ENCODE peak calls at places on chromosome 3, in seven cellular contexts. L is sigmoid colon, N is psoas muscle, Y is upper lobe of left lung, R is IMR-90, P is brain microvascular endothelial cell, Z is astrocyte of the spinal cord. J is an unnamed sample.

GRCh38 chr3:111080357-111080937 is 8.8 kb downstream of the NECTIN3 start:
- DNase-seq in L (no peak), N (no peak), Y (no peak), R (peak), P (no peak), Z (peak), J (no peak)

GRCh38 chr3:122094125-122094524 is 39.0 kb downstream of the CD86 start:
- DNase-seq in L (no peak), N (no peak), Y (no peak), R (no peak), P (no peak), Z (no peak), J (no peak)

GRCh38 chr3:60086811-60087210 is 1037.0 kb upstream of the CFAP20DC start:
- DNase-seq in L (no peak), N (no peak), Y (no peak), R (peak), P (peak), Z (peak), J (no peak)

GRCh38 chr3:150528359-150528797 is 17.9 kb downstream of the SERP1 start:
- DNase-seq in L (no peak), N (no peak), Y (no peak), R (peak), P (no peak), Z (peak), J (no peak)

GRCh38 chr3:24765399-24765798 is 270.7 kb upstream of the THRB start:
- DNase-seq in L (no peak), N (no peak), Y (no peak), R (no peak), P (no peak), Z (no peak), J (no peak)

GRCh38 chr3:58952128-58952917 is 97.5 kb downstream of the CFAP20DC start:
- DNase-seq in L (no peak), N (no peak), Y (no peak), R (peak), P (peak), Z (no peak), J (no peak)

GRCh38 chr3:190631295-190631694 is 117.4 kb downstream of the IL1RAP start:
- DNase-seq in L (no peak), N (no peak), Y (no peak), R (no peak), P (no peak), Z (no peak), J (no peak)

GRCh38 chr3:101695779-101696372 is 9.4 kb upstream of the RPL24 start:
- DNase-seq in L (no peak), N (no peak), Y (no peak), R (peak), P (peak), Z (peak), J (peak)

GRCh38 chr3:72082121-72082715 is 297.3 kb upstream of the PROK2 start:
- DNase-seq in L (no peak), N (no peak), Y (peak), R (no peak), P (no peak), Z (no peak), J (no peak)

GRCh38 chr3:172580680-172581079 is 57.5 kb upstream of the TNFSF10 start:
- DNase-seq in L (no peak), N (no peak), Y (no peak), R (no peak), P (no peak), Z (no peak), J (no peak)

GRCh38 chr3:106862067-106862466 is 515.2 kb upstream of the CCDC54 start:
- DNase-seq in L (no peak), N (no peak), Y (no peak), R (peak), P (peak), Z (peak), J (no peak)

GRCh38 chr3:52636673-52637072 is 49.0 kb downstream of the PBRM1 start:
- DNase-seq in L (no peak), N (no peak), Y (peak), R (no peak), P (no peak), Z (no peak), J (no peak)

GRCh38 chr3:37862712-37863551 is 1.3 kb downstream of the CTDSPL start:
- DNase-seq in L (peak), N (peak), Y (peak), R (peak), P (peak), Z (peak), J (no peak)

GRCh38 chr3:46690798-46691197 is 2.7 kb downstream of the ALS2CL start:
- DNase-seq in L (no peak), N (no peak), Y (peak), R (no peak), P (no peak), Z (no peak), J (peak)

GRCh38 chr3:144774897-144775296 is 803.3 kb downstream of the DIPK2A start:
- DNase-seq in L (no peak), N (no peak), Y (no peak), R (no peak), P (no peak), Z (no peak), J (no peak)

GRCh38 chr3:193869221-193870201 is 266.4 kb upstream of the HES1 start:
- DNase-seq in L (peak), N (no peak), Y (no peak), R (peak), P (peak), Z (peak), J (no peak)

DNA sequence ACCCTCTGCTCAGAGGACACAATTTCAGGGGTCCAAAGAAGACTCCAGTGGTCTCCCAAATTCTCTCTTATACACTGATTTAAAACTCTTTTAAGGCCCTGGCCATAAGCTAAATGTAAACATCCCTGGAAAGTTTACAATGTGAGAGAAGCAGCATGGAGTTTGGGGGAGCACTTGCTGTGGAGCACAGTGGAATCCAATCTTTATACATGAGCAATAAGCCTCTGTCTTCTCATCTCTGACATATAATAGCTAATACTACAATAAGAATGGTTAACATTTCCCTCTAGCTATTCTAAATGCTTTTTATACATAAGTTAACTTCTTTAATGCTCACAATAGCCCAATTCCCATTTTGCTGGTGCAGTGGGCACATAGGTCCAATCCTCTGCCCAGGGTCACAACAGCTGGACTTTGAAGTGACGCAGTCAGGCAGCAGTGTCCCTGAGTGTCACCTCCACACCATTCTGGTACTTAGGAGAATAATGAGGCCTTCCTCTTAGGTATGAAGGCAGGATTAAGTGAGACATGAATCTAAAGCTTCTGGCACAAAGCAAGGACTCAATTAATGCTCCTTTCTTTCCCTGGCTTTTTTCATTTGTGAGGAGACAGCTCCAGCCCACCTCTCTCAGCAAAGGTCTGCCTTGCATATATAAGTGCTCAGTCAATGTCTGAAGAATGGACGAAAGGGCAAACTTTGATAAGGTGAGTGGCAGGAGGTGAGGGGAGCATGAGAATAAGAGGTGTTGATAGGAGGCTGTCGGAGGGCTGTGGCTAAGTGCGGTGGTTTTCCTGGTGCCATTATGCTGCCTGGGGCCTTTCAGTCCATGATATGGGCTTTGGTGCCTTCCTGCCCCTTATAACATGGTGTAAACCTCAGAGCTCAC is 26.3 kb downstream of the CCNL1 start:
- DNase-seq in L (no peak), N (no peak), Y (no peak), R (no peak), P (no peak), Z (no peak), J (no peak)
- TF ChIP-seq CTCF in L (no peak), N (no peak), Y (no peak), R (no peak), P (no peak), Z (no peak), J (no peak)

GRCh38 chr3:187361835-187362234 is 6.3 kb upstream of the RTP4 start:
- DNase-seq in L (no peak), N (no peak), Y (no peak), R (no peak), P (no peak), Z (no peak), J (no peak)
- H3K4me3 ChIP-seq in L (no peak), N (no peak), Y (no peak), R (no peak), P (no peak), Z (no peak), J (no peak)

GRCh38 chr3:168139947-168140346 is 44.2 kb upstream of the GOLIM4 start:
- DNase-seq in L (no peak), N (no peak), Y (no peak), R (peak), P (no peak), Z (no peak), J (peak)

DNA sequence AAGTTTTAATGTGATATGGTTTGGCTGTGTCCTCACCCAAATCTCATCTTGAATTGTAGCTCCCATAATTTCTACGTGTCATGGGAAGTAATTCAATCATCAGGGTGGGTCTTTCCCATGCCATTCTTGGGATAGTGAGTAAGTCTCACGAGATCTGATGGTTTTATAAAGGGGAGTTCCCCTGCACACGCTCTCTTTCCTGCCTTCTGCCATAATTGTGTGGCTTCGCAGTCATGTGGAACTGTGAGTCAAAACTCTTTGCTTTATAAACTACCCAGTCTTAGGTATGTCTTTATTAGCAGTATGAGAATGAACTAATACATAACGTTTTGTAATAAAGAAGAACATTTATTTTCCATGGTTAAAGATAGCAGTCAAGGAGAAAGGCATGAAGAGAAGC is 39.2 kb upstream of the GOLIM4 start:
- DNase-seq in L (no peak), N (no peak), Y (no peak), R (peak), P (no peak), Z (no peak), J (no peak)
- TF ChIP-seq CTCF in L (no peak), N (no peak), Y (no peak), R (no peak), P (no peak), Z (no peak), J (no peak)

DNA sequence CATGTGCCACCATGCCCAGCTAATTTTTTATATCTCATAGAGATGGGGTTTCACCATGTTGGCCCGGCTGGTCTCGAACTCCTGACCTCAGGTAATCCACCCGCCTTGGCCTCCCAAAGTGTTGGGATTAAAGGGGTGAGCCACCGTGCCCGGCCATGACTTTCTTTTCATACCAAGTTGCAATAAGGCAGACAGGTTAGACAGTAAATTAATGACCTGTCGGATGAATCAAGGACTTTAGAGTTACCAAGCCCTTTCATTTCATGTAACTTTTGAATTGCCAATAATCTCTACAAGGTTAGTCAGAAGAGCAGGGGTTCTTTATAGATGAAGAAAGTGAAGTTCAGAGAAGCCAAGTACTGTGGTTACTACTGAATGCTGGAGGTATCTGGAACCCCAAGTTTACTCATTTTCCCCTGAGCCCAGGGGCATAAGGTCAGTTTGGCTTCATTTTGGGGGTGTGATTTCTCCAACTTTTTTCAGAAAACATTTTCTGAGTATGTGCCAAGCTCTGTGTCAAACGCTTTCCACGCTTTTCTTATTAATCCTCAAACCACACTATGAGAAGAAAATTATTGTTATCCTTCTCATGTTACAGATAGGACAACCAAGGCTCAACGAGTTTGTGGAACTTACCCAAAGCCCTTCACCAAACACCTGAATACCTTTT is 11.9 kb downstream of the PRICKLE2 start:
- DNase-seq in L (no peak), N (no peak), Y (no peak), R (no peak), P (no peak), Z (no peak), J (no peak)
- H3K4me3 ChIP-seq in L (no peak), N (no peak), Y (no peak), R (no peak), P (no peak), Z (no peak), J (no peak)

GRCh38 chr3:128395500-128396125 is 71.1 kb downstream of the DNAJB8 start:
- DNase-seq in L (no peak), N (peak), Y (no peak), R (peak), P (peak), Z (peak), J (no peak)
- TF ChIP-seq CTCF in L (no peak), N (no peak), Y (no peak), R (no peak), P (no peak), Z (no peak), J (no peak)

GRCh38 chr3:130846181-130846580 is 47.7 kb upstream of the ATP2C1 start:
- DNase-seq in L (no peak), N (no peak), Y (no peak), R (no peak), P (no peak), Z (no peak), J (no peak)

GRCh38 chr3:130854208-130854864 is 39.5 kb upstream of the ATP2C1 start:
- DNase-seq in L (no peak), N (no peak), Y (no peak), R (no peak), P (no peak), Z (no peak), J (no peak)

GRCh38 chr3:130850044-130850797 is 43.7 kb upstream of the ATP2C1 start:
- DNase-seq in L (no peak), N (no peak), Y (peak), R (peak), P (peak), Z (peak), J (peak)

GRCh38 chr3:130849111-130849552 is 44.8 kb upstream of the ATP2C1 start:
- DNase-seq in L (no peak), N (peak), Y (peak), R (no peak), P (no peak), Z (no peak), J (peak)

DNA sequence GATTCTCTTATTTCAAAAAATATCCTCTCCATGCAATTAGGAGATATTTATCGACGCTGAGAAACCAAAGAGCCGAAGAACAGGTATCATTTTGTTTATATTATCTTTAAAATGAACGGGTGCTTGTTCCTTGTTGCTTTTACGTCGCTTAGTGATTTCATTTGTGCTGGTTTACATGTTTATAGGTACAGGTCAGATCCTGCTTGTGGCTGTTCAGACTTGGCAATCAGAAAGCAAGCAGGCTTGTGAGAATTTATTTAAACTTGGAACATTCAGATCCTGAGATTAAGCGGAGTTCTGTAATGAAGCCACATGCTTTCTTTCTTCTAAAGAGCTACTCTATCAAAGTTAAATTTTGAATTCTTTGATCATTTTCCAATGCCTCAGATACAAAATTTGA is 43.0 kb upstream of the ATP2C1 start:
- DNase-seq in L (no peak), N (no peak), Y (no peak), R (no peak), P (no peak), Z (no peak), J (peak)
- H3K4me3 ChIP-seq in L (no peak), N (peak), Y (no peak), R (no peak), P (no peak), Z (no peak), J (peak)

DNA sequence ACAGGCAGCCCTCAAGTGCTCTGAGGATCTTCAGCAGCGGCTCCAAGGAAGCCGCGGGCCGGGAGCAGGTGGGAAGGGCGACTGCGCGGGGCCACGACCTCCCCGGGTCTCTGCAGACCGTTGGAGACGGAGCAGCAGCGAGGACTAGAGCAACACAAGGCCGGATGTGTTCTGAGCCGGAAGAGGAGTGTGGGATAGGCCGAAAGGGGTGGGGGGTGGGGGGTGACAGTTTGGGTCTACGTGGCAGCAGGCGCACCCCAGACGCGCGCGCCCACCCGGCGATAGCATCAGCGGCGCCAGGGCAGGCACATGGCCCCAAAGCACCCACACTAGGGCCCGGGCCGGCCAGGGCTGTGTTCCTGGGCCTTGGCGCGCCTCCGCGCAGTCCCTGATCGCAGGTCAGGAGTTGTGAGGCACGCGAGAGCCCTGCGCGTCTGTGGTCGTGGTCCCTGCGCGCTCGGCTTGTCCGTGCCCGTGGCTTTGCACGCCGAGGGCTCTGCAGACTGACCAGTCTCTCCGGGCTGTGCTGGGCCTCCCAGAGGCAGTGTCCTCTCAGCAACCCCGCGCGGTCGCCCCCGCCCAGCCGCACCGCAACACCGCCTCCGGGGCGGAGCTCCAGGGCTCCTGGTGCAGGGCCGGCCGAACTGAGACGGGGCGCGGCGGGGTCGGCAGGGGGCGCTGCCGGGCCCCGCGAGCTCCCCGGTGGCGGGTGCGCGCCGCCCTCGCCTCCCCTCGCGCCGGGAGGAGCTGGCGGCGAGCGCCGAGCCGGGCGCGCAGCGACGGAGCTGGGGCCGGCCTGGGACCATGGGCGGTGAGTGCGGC is at the start of gene PXYLP1:
- DNase-seq in L (peak), N (peak), Y (peak), R (peak), P (peak), Z (peak), J (peak)
- TF ChIP-seq CTCF in L (no peak), N (peak), Y (peak), R (peak), P (peak), Z (peak), J (peak)

GRCh38 chr3:129014793-129015345 is 13.8 kb downstream of the EFCC1 start:
- DNase-seq in L (no peak), N (no peak), Y (no peak), R (no peak), P (no peak), Z (no peak), J (no peak)

GRCh38 chr3:129014148-129014547 is 13.0 kb downstream of the EFCC1 start:
- DNase-seq in L (no peak), N (no peak), Y (no peak), R (peak), P (no peak), Z (no peak), J (no peak)

GRCh38 chr3:129016725-129017530 is 15.8 kb downstream of the EFCC1 start:
- DNase-seq in L (no peak), N (peak), Y (peak), R (peak), P (no peak), Z (no peak), J (no peak)

GRCh38 chr3:129016366-129016724 is 15.2 kb downstream of the EFCC1 start:
- DNase-seq in L (no peak), N (no peak), Y (peak), R (no peak), P (no peak), Z (no peak), J (peak)

GRCh38 chr3:129015388-129016105 is 14.4 kb downstream of the EFCC1 start:
- DNase-seq in L (no peak), N (no peak), Y (peak), R (no peak), P (no peak), Z (no peak), J (no peak)
- H3K4me3 ChIP-seq in L (no peak), N (no peak), Y (no peak), R (no peak), P (no peak), Z (no peak), J (no peak)